ENCODE peak calls at places on chromosomes 11 and 22, in four cellular contexts. B is thoracic aorta, N is GM12865, Z is suprapubic skin. Y is an unnamed sample.

GRCh38 chr11:3150726-3151125 is 14.4 kb downstream of the OSBPL5 start:
- DNase-seq in B (no peak), N (no peak), Z (no peak), Y (no peak)

GRCh38 chr11:123798513-123799252 is 7.5 kb downstream of the OR6M1 start:
- DNase-seq in B (no peak), N (no peak), Z (no peak), Y (no peak)

GRCh38 chr11:129766858-129767604 is 48.6 kb upstream of the TMEM45B start:
- DNase-seq in B (no peak), N (peak), Z (no peak), Y (no peak)

GRCh38 chr11:71144736-71145135 is 107.6 kb downstream of the SHANK2 start:
- DNase-seq in B (no peak), N (no peak), Z (no peak), Y (no peak)

GRCh38 chr11:82790723-82791487 is 57.2 kb upstream of the FAM181B start:
- DNase-seq in B (no peak), N (no peak), Z (no peak), Y (no peak)

GRCh38 chr11:120013325-120014250 is 124.3 kb downstream of the TRIM29 start:
- DNase-seq in B (no peak), N (peak), Z (no peak), Y (peak)

GRCh38 chr11:120513436-120514315 is 2.1 kb downstream of the GRIK4 start:
- DNase-seq in B (no peak), N (no peak), Z (no peak), Y (no peak)

GRCh38 chr11:69231466-69232018 is 62.4 kb upstream of the MYEOV start:
- DNase-seq in B (no peak), N (no peak), Z (peak), Y (no peak)

GRCh38 chr22:42814215-42814614 is 42.9 kb downstream of the ARFGAP3 start:
- DNase-seq in B (no peak), N (no peak), Z (no peak), Y (no peak)

GRCh38 chr11:94449437-94449836 is 44.2 kb downstream of the MRE11 start:
- DNase-seq in B (no peak), N (no peak), Z (no peak), Y (no peak)

GRCh38 chr11:65899356-65900124 is 648 bp downstream of the FOSL1 start:
- DNase-seq in B (no peak), N (peak), Z (peak), Y (peak)

GRCh38 chr11:128456566-128457268 is 130.6 kb downstream of the ETS1 start:
- DNase-seq in B (no peak), N (no peak), Z (no peak), Y (no peak)

GRCh38 chr11:111423250-111423615 is 44.2 kb upstream of the POU2AF1 start:
- DNase-seq in B (no peak), N (no peak), Z (no peak), Y (no peak)

GRCh38 chr11:111428113-111428876 is 49.2 kb upstream of the POU2AF1 start:
- DNase-seq in B (no peak), N (no peak), Z (no peak), Y (no peak)

GRCh38 chr11:111427471-111427912 is 48.4 kb upstream of the POU2AF1 start:
- DNase-seq in B (no peak), N (no peak), Z (no peak), Y (no peak)

GRCh38 chr11:111426615-111427014 is 47.5 kb upstream of the POU2AF1 start:
- DNase-seq in B (no peak), N (no peak), Z (no peak), Y (no peak)

DNA sequence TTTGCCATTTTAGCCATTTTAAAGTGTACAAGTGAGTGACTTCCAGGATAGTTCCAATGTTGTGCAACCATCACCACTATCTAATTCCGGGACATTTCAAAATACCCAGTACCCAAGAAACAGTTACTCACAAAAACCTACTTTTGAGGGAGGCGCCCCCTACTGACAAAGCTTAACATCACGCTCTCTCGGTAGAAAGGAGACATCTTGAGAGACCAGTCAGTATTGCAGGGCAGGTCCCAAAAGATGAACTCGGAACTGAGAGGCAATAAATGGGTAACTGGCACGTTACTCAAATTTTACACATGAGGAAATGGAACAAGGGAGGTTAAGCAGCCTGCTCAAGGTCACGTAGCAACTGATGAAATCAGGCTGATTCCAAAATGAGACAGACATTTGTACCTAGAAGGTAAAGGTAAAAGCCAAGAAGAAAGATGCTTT is 50.0 kb upstream of the POU2AF1 start:
- DNase-seq in B (no peak), N (peak), Z (peak), Y (peak)
- TF ChIP-seq CTCF in B (peak), N (peak), Z (peak), Y (peak)

GRCh38 chr11:62438641-62439040 is 19.8 kb downstream of the SCGB1A1 start:
- DNase-seq in B (no peak), N (no peak), Z (no peak), Y (no peak)

GRCh38 chr11:62443390-62444201 is 24.8 kb downstream of the SCGB1A1 start:
- DNase-seq in B (no peak), N (no peak), Z (peak), Y (no peak)

GRCh38 chr11:62437616-62438015 is 18.8 kb downstream of the SCGB1A1 start:
- DNase-seq in B (no peak), N (no peak), Z (no peak), Y (no peak)

GRCh38 chr11:62435741-62436485 is 17.1 kb downstream of the SCGB1A1 start:
- DNase-seq in B (no peak), N (no peak), Z (no peak), Y (no peak)

GRCh38 chr11:62439785-62440602 is 21.2 kb downstream of the SCGB1A1 start:
- DNase-seq in B (peak), N (no peak), Z (peak), Y (no peak)
- TF ChIP-seq CTCF in B (no peak), N (no peak), Z (no peak), Y (no peak)

GRCh38 chr22:38518620-38519019 is 12.5 kb upstream of the DDX17 start:
- DNase-seq in B (no peak), N (no peak), Z (no peak), Y (no peak)

DNA sequence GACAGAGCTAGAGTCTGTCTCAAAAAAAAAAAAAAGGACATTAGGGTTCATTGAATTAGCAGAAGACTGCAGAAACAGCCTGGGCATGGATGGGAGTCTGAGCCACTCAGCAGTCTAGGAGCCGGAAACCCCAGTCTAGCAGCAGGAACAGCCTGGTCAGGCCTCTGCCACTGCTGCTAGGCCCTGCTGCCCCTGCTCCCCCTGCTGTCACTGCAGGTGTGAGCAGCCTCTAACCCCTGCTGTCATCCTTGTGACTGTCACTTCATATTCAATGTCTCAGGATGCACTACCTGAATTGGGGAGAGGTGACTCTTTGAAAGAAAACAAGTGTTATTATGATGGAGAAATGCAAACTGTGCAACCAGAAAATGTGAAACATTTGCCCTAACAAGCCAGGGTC is 7.0 kb upstream of the DDX17 start:
- DNase-seq in B (no peak), N (peak), Z (no peak), Y (peak)
- TF ChIP-seq CTCF in B (no peak), N (peak), Z (no peak), Y (peak)

GRCh38 chr11:67732045-67732787 is 57.8 kb upstream of the ALDH3B2 start:
- DNase-seq in B (no peak), N (no peak), Z (no peak), Y (peak)
- TF ChIP-seq CTCF in B (no peak), N (peak), Z (peak), Y (peak)

GRCh38 chr22:31733580-31734079 is 16.3 kb downstream of the PRR14L start:
- DNase-seq in B (no peak), N (no peak), Z (no peak), Y (no peak)

GRCh38 chr22:31732089-31732829 is 17.7 kb downstream of the PRR14L start:
- DNase-seq in B (no peak), N (no peak), Z (no peak), Y (no peak)

GRCh38 chr22:31726692-31727091 is 23.2 kb downstream of the PRR14L start:
- DNase-seq in B (no peak), N (no peak), Z (no peak), Y (no peak)

GRCh38 chr22:31728857-31729256 is 21.1 kb downstream of the PRR14L start:
- DNase-seq in B (no peak), N (no peak), Z (no peak), Y (no peak)

DNA sequence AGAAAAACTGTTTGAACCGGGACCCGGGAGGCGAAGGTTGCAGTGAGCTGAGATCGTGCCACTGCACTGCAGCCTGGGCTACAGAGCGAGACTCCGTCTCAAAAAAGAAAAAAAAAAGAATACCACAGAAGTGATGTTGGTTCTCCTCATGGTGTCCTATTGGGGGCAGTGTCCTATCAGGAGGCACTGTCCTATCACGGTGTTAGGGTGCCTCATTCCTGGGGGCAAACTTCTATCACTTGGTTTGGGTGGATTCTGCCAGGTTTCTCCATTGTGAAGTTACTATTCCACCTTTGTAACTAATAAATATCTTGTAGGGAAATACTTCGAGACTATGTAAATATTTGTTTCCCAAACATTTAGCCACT is 19.6 kb downstream of the PRR14L start:
- DNase-seq in B (no peak), N (no peak), Z (no peak), Y (no peak)
- TF ChIP-seq CTCF in B (no peak), N (no peak), Z (no peak), Y (no peak)

GRCh38 chr11:104547996-104548661 is 350.1 kb downstream of the CASP12 start:
- DNase-seq in B (no peak), N (peak), Z (no peak), Y (no peak)
- TF ChIP-seq CTCF in B (no peak), N (no peak), Z (no peak), Y (peak)

GRCh38 chr11:35387341-35387982 is 31.9 kb downstream of the SLC1A2 start:
- DNase-seq in B (no peak), N (no peak), Z (no peak), Y (no peak)
- TF ChIP-seq CTCF in B (peak), N (no peak), Z (peak), Y (no peak)

DNA sequence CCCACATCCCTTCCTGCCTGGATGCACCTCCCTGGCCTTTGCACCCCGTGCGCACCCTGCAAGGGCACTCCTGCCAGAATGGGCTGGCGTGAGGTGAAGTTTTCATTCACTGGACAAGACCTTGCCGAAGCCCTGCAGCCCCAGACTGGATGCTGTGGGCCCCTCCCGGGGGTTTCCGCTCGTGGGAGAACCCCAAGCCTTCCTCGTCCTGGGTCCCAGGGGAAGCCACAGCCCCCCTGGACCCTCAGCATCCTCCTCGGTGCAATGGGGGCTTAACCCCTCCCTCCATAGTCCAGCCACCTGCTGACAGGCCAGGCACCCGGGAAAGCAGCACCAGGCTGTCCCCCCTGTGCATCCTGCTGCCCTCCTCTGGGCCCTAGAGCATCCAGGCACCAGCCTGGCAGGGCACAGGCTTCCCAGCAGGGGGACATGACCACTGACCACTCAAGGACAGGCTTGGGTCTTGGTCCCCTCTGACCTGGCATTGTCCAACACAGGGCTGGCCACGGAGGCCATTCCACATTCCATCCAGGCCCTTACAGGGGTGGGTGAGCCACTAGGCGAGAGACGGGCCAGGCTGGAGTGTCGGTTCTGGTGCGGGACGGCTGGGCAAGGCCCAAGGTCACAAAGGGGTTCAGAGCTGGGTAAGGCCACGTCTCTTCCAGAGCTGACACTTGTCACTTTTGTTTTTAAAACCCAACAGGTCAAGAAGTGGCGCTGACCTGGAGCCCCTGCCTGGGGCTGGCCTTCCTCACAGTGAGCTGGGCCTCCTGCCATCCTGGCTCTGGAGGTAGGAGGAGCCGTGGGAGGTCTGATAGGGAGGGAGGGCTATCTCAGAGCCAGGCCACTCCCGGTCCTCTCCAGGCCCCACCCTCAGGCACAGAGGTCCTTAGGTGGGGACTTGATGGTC is 41.5 kb upstream of the PPARA start:
- DNase-seq in B (no peak), N (peak), Z (no peak), Y (no peak)
- TF ChIP-seq CTCF in B (no peak), N (no peak), Z (no peak), Y (no peak)